ENCODE peak calls at places on chromosomes 3 and 15, in six cellular contexts. One of them, this sample, is unnamed.

GRCh38 chr3:11260460-11260859 is 11.7 kb upstream of the ATG7 start:
- DNase-seq in Panc1: no peak
- DNase-seq in fibroblast of lung: no peak
- DNase-seq in body of pancreas: no peak
- DNase-seq in MM.1S: no peak
- DNase-seq in lower lobe of right lung: no peak
- DNase-seq in this sample: no peak

GRCh38 chr3:66439666-66440344 is 61.0 kb downstream of the LRIG1 start:
- DNase-seq in fibroblast of lung: no peak
- DNase-seq in Panc1: no peak
- DNase-seq in MM.1S: no peak
- DNase-seq in lower lobe of right lung: no peak
- DNase-seq in body of pancreas: no peak
- DNase-seq in this sample: no peak

GRCh38 chr3:60363817-60364216 is 887.4 kb downstream of the FHIT start:
- DNase-seq in lower lobe of right lung: no peak
- DNase-seq in Panc1: no peak
- DNase-seq in body of pancreas: no peak
- DNase-seq in fibroblast of lung: peak; percentile 69
- DNase-seq in MM.1S: no peak
- DNase-seq in this sample: no peak

GRCh38 chr15:66882251-66883020 is 180.4 kb downstream of the SMAD6 start:
- DNase-seq in Panc1: no peak
- DNase-seq in MM.1S: no peak
- DNase-seq in body of pancreas: peak; percentile 51
- DNase-seq in lower lobe of right lung: no peak
- DNase-seq in fibroblast of lung: peak; percentile 61
- DNase-seq in this sample: no peak

GRCh38 chr15:33584797-33585196 is 274.0 kb downstream of the RYR3 start:
- DNase-seq in fibroblast of lung: peak; percentile 6
- DNase-seq in lower lobe of right lung: no peak
- DNase-seq in body of pancreas: no peak
- DNase-seq in MM.1S: no peak
- DNase-seq in Panc1: peak; percentile 7
- DNase-seq in this sample: no peak

GRCh38 chr3:100040846-100041245 is 73.5 kb downstream of the FILIP1L start:
- DNase-seq in fibroblast of lung: peak; percentile 87
- DNase-seq in MM.1S: no peak
- DNase-seq in body of pancreas: no peak
- DNase-seq in Panc1: no peak
- DNase-seq in lower lobe of right lung: no peak
- DNase-seq in this sample: no peak

GRCh38 chr3:179227349-179227748 is 23.6 kb downstream of the KCNMB3 start:
- DNase-seq in body of pancreas: no peak
- DNase-seq in MM.1S: no peak
- DNase-seq in fibroblast of lung: no peak
- DNase-seq in Panc1: no peak
- DNase-seq in lower lobe of right lung: no peak
- DNase-seq in this sample: no peak

GRCh38 chr3:164550857-164551256 is 527.4 kb downstream of the SI start:
- DNase-seq in fibroblast of lung: no peak
- DNase-seq in MM.1S: no peak
- DNase-seq in body of pancreas: no peak
- DNase-seq in Panc1: no peak
- DNase-seq in lower lobe of right lung: no peak
- DNase-seq in this sample: no peak

GRCh38 chr3:114519415-114519814 is 225.6 kb downstream of the TIGIT start:
- DNase-seq in fibroblast of lung: peak; percentile 84
- DNase-seq in lower lobe of right lung: peak; percentile 57
- DNase-seq in body of pancreas: peak; percentile 60
- DNase-seq in Panc1: no peak
- DNase-seq in MM.1S: no peak
- DNase-seq in this sample: peak; percentile 26

GRCh38 chr3:78990164-78990563 is 777.6 kb downstream of the ROBO1 start:
- DNase-seq in Panc1: no peak
- DNase-seq in body of pancreas: no peak
- DNase-seq in fibroblast of lung: no peak
- DNase-seq in MM.1S: no peak
- DNase-seq in lower lobe of right lung: no peak
- DNase-seq in this sample: no peak

DNA sequence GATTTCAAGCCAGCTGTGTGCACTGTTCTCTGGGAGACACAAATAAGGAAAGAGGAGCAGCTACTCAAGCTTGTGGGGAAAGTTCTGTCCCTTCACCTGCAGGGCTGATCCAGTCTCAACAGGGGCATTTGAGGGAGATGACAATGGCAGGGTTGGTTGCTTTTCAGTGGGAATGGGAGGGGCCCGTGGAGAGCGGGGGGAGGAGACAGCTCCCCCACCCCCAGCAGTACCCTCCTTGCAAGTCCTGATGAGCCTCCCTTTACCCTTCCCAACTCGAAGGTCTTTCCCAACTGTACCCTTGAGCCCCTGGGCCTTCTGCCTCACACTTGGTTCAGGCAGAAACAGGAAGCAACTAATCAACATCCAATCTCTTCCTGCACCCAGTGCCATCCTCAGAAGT is 71.8 kb upstream of the SNRPA1 start:
- DNase-seq in fibroblast of lung: no peak
- DNase-seq in MM.1S: no peak
- DNase-seq in body of pancreas: no peak
- DNase-seq in Panc1: no peak
- DNase-seq in lower lobe of right lung: no peak
- DNase-seq in this sample: no peak
- H3K4me3 ChIP-seq in fibroblast of lung: no peak overlapping the region
- H3K4me3 ChIP-seq in MM.1S: no peak overlapping the region
- H3K4me3 ChIP-seq in body of pancreas: no peak overlapping the region
- H3K4me3 ChIP-seq in Panc1: no peak overlapping the region
- H3K4me3 ChIP-seq in lower lobe of right lung: no peak overlapping the region
- H3K4me3 ChIP-seq in this sample: no peak overlapping the region

GRCh38 chr3:44647771-44648170 is 761 bp upstream of the ZNF35 start:
- DNase-seq in body of pancreas: no peak
- DNase-seq in MM.1S: no peak
- DNase-seq in lower lobe of right lung: no peak
- DNase-seq in fibroblast of lung: no peak
- DNase-seq in Panc1: no peak
- DNase-seq in this sample: no peak

GRCh38 chr3:44643024-44643423 is 5.5 kb upstream of the ZNF35 start:
- DNase-seq in Panc1: no peak
- DNase-seq in fibroblast of lung: no peak
- DNase-seq in MM.1S: no peak
- DNase-seq in lower lobe of right lung: no peak
- DNase-seq in body of pancreas: no peak
- DNase-seq in this sample: no peak

GRCh38 chr3:44642337-44642736 is 6.2 kb upstream of the ZNF35 start:
- DNase-seq in Panc1: no peak
- DNase-seq in lower lobe of right lung: no peak
- DNase-seq in fibroblast of lung: no peak
- DNase-seq in body of pancreas: no peak
- DNase-seq in MM.1S: no peak
- DNase-seq in this sample: no peak
- H3K9me3 ChIP-seq in Panc1: peaks cover 70% of the 10 kb centered on the region
- H3K9me3 ChIP-seq in lower lobe of right lung: peaks cover 53% of the 10 kb centered on the region
- H3K9me3 ChIP-seq in fibroblast of lung: peaks cover 7% of the 10 kb centered on the region
- H3K9me3 ChIP-seq in body of pancreas: no peaks in the 10 kb centered on the region
- H3K9me3 ChIP-seq in MM.1S: no peaks in the 10 kb centered on the region
- H3K9me3 ChIP-seq in this sample: no peaks in the 10 kb centered on the region

GRCh38 chr15:60591491-60592385 is 112.8 kb upstream of the ICE2 start:
- DNase-seq in body of pancreas: peak; percentile 62
- DNase-seq in MM.1S: peak; percentile 43
- DNase-seq in fibroblast of lung: peak; percentile 19
- DNase-seq in lower lobe of right lung: peak; percentile 69
- DNase-seq in Panc1: no peak
- DNase-seq in this sample: peak; percentile 24

GRCh38 chr15:60585743-60586708 is 107.1 kb upstream of the ICE2 start:
- DNase-seq in body of pancreas: peak; percentile 79
- DNase-seq in Panc1: peak; percentile 58
- DNase-seq in lower lobe of right lung: no peak
- DNase-seq in MM.1S: peak; percentile 77
- DNase-seq in fibroblast of lung: peak; percentile 82
- DNase-seq in this sample: peak; percentile 60

GRCh38 chr15:60590935-60591490 is 112.1 kb upstream of the ICE2 start:
- DNase-seq in lower lobe of right lung: peak; percentile 68
- DNase-seq in Panc1: no peak
- DNase-seq in body of pancreas: peak; percentile 76
- DNase-seq in fibroblast of lung: peak; percentile 47
- DNase-seq in MM.1S: peak; percentile 66
- DNase-seq in this sample: peak; percentile 65

GRCh38 chr15:60589728-60590127 is 110.8 kb upstream of the ICE2 start:
- DNase-seq in MM.1S: no peak
- DNase-seq in body of pancreas: no peak
- DNase-seq in fibroblast of lung: no peak
- DNase-seq in lower lobe of right lung: no peak
- DNase-seq in Panc1: no peak
- DNase-seq in this sample: no peak

DNA sequence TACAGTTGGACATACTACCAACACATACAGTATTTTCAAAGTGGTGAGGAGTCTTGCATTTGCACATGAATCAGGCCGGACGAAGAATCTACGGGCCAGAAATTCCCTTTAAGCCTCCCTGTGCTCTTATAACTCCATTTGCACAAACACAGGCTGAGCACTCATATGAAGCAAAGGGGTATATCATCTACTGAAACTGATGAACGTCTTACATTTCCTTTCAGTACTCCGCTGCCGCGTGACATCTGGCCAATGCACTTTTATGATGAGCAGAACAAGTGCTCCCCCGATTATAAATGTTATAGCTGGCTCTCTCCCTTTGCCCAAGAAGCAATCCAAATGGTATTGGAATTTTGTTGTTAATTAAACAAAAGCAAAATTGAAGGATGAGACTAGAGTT is 110.3 kb upstream of the ICE2 start:
- DNase-seq in fibroblast of lung: no peak
- DNase-seq in body of pancreas: no peak
- DNase-seq in Panc1: no peak
- DNase-seq in lower lobe of right lung: no peak
- DNase-seq in MM.1S: no peak
- DNase-seq in this sample: no peak
- H3K4me3 ChIP-seq in fibroblast of lung: no peak overlapping the region
- H3K4me3 ChIP-seq in body of pancreas: no peak overlapping the region
- H3K4me3 ChIP-seq in Panc1: no peak overlapping the region
- H3K4me3 ChIP-seq in lower lobe of right lung: peak overlapping the region; percentile 1
- H3K4me3 ChIP-seq in MM.1S: no peak overlapping the region
- H3K4me3 ChIP-seq in this sample: no peak overlapping the region

DNA sequence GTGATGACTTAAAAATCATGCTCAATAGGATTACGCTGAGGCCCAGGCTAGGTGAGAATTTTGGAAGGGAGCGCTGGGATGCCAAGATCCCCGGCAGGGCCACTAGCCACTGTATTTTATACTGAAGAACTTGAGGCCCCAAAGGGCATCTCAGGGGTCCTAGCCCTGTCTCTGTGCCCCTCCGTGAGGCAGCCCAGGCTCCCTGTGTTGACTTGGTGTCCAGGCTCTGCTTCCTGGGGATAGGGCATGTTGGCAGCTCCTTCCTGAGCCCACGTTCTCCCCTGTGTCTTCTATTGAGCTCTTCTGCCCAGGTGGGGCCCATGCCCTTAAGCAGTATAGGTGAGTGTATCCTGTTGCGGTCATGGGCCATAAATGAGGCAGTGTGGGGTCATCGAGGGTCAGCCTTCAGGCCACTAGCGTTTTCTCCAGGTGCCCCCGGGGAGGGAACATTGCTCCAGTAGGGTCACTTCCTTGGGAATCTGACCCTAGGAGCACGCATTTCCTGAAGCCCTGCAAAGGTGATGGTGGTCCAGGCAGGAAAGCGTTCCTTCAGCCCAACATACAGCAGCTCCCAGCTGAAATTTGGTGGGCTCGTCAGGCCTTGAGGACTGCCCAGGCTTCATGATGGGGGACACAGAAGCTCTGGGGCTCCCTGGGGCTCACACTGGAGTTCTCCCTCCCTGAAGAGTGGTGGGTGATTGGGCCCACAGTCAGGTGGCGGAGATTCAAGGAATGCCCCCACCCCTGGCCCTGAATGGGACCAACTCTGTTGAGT is 189.4 kb downstream of the UBE3A start:
- DNase-seq in lower lobe of right lung: no peak
- DNase-seq in body of pancreas: no peak
- DNase-seq in MM.1S: no peak
- DNase-seq in Panc1: no peak
- DNase-seq in fibroblast of lung: no peak
- DNase-seq in this sample: no peak
- H3K9me3 ChIP-seq in lower lobe of right lung: peaks cover 16% of the 10 kb centered on the region
- H3K9me3 ChIP-seq in body of pancreas: no peaks in the 10 kb centered on the region
- H3K9me3 ChIP-seq in MM.1S: no peaks in the 10 kb centered on the region
- H3K9me3 ChIP-seq in Panc1: no peaks in the 10 kb centered on the region
- H3K9me3 ChIP-seq in fibroblast of lung: no peaks in the 10 kb centered on the region
- H3K9me3 ChIP-seq in this sample: no peaks in the 10 kb centered on the region

GRCh38 chr15:24956131-24956838 is 1.5 kb downstream of the SNRPN start:
- DNase-seq in lower lobe of right lung: peak; percentile 86
- DNase-seq in fibroblast of lung: peak; percentile 76
- DNase-seq in Panc1: peak; percentile 25
- DNase-seq in MM.1S: peak; percentile 74
- DNase-seq in body of pancreas: peak; percentile 82
- DNase-seq in this sample: peak; percentile 81
- H3K4me3 ChIP-seq in lower lobe of right lung: peak overlapping the region; percentile 67
- H3K4me3 ChIP-seq in fibroblast of lung: peak overlapping the region; percentile 69
- H3K4me3 ChIP-seq in Panc1: peak overlapping the region; percentile 81
- H3K4me3 ChIP-seq in MM.1S: peak overlapping the region; percentile 93
- H3K4me3 ChIP-seq in body of pancreas: peak overlapping the region; percentile 71
- H3K4me3 ChIP-seq in this sample: peak overlapping the region; percentile 87

DNA sequence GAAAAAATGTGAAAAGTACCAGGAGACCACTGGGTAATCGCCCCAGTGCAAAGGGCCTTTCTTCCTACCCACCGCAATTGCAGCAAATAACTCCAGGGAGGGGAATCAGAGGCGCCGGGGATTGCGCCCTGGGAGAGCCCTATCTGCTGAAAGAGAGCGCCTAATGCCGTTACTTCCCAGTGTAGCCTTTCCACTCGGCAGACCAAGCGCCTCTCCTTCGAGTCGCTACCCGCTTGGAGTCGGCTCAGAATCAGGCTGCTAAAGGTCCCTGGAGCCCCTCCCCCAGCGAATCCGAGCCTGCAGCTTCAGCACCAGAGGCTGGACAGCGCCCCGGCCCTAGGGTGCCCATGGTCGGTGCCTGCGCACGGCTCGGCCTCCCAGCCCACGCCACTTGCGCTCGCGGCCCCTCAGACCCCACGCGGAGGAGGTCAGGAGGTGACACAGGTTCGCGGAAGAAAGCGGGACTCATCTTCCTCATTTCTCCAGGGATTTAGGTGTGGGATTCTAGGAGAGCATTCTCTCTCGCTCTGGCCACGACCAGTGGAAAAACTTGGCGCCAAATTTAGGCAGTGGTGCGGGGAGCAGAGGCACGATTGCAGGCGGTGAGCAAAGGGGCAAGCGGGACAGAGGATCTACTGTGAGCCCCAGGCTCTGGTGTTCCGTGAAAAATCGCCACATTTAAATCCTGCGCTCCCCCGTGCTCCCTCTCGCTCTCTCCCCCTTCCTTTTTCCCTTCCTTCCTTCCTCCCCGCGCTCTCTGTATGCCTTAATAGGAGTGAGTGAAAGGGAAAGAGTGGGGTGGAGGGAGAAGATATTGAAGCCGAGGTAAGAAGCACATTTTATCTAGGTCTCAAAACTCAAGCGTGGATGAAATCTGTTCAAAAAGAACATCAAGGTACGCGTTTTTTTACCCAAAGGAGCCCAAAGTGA is 15.4 kb upstream of the AEN start:
- DNase-seq in fibroblast of lung: peak; percentile 32
- DNase-seq in Panc1: no peak
- DNase-seq in lower lobe of right lung: no peak
- DNase-seq in MM.1S: peak; percentile 15
- DNase-seq in body of pancreas: peak; percentile 64
- DNase-seq in this sample: peak; percentile 47
- H3K9me3 ChIP-seq in fibroblast of lung: no peaks in the 10 kb centered on the region
- H3K9me3 ChIP-seq in Panc1: no peaks in the 10 kb centered on the region
- H3K9me3 ChIP-seq in lower lobe of right lung: no peaks in the 10 kb centered on the region
- H3K9me3 ChIP-seq in MM.1S: no peaks in the 10 kb centered on the region
- H3K9me3 ChIP-seq in body of pancreas: no peaks in the 10 kb centered on the region
- H3K9me3 ChIP-seq in this sample: no peaks in the 10 kb centered on the region

GRCh38 chr3:117921908-117922456 is 1112.7 kb downstream of the IGSF11 start:
- DNase-seq in body of pancreas: no peak
- DNase-seq in Panc1: no peak
- DNase-seq in lower lobe of right lung: no peak
- DNase-seq in MM.1S: no peak
- DNase-seq in fibroblast of lung: no peak
- DNase-seq in this sample: peak; percentile 25
- H3K4me3 ChIP-seq in body of pancreas: no peak overlapping the region
- H3K4me3 ChIP-seq in Panc1: no peak overlapping the region
- H3K4me3 ChIP-seq in lower lobe of right lung: no peak overlapping the region
- H3K4me3 ChIP-seq in MM.1S: no peak overlapping the region
- H3K4me3 ChIP-seq in fibroblast of lung: no peak overlapping the region
- H3K4me3 ChIP-seq in this sample: no peak overlapping the region